ENCODE peak calls at places on chromosomes 2 and 18, in five cellular contexts. One of them, this sample, is unnamed.

GRCh38 chr2:64367868-64368267 is 86.1 kb upstream of the LGALSL start:
- DNase-seq in MCF 10A: no peak
- DNase-seq in GM23338: no peak
- DNase-seq in foreskin fibroblast: no peak
- DNase-seq in non-pigmented ciliary epithelial cell: no peak
- DNase-seq in this sample: no peak

GRCh38 chr2:167196461-167197252 is 308.4 kb downstream of the XIRP2 start:
- DNase-seq in GM23338: no peak
- DNase-seq in non-pigmented ciliary epithelial cell: no peak
- DNase-seq in MCF 10A: peak; percentile 67
- DNase-seq in foreskin fibroblast: peak; percentile 50
- DNase-seq in this sample: peak; percentile 24

GRCh38 chr2:99572380-99572779 is 82.6 kb upstream of the REV1 start:
- DNase-seq in MCF 10A: peak; percentile 3
- DNase-seq in non-pigmented ciliary epithelial cell: no peak
- DNase-seq in GM23338: peak; percentile 11
- DNase-seq in foreskin fibroblast: peak; percentile 10
- DNase-seq in this sample: peak; percentile 22

GRCh38 chr2:195532628-195533271 is 124.3 kb upstream of the SLC39A10 start:
- DNase-seq in GM23338: no peak
- DNase-seq in foreskin fibroblast: peak; percentile 33
- DNase-seq in non-pigmented ciliary epithelial cell: no peak
- DNase-seq in MCF 10A: peak; percentile 25
- DNase-seq in this sample: no peak

GRCh38 chr2:176246324-176246723 is 22.9 kb upstream of the MTX2 start:
- DNase-seq in MCF 10A: no peak
- DNase-seq in non-pigmented ciliary epithelial cell: no peak
- DNase-seq in GM23338: no peak
- DNase-seq in foreskin fibroblast: no peak
- DNase-seq in this sample: no peak

GRCh38 chr18:13447621-13448020 is 229.1 kb downstream of the LDLRAD4 start:
- DNase-seq in GM23338: peak; percentile 48
- DNase-seq in foreskin fibroblast: no peak
- DNase-seq in MCF 10A: no peak
- DNase-seq in non-pigmented ciliary epithelial cell: peak; percentile 63
- DNase-seq in this sample: peak; percentile 94

GRCh38 chr18:67425724-67426123 is 90.8 kb downstream of the DSEL start:
- DNase-seq in foreskin fibroblast: peak; percentile 95
- DNase-seq in MCF 10A: peak; percentile 86
- DNase-seq in GM23338: no peak
- DNase-seq in non-pigmented ciliary epithelial cell: peak; percentile 95
- DNase-seq in this sample: no peak

GRCh38 chr2:172427990-172428840 is 829 bp downstream of the ITGA6 start:
- DNase-seq in MCF 10A: peak; percentile 50
- DNase-seq in GM23338: peak; percentile 82
- DNase-seq in non-pigmented ciliary epithelial cell: no peak
- DNase-seq in foreskin fibroblast: peak; percentile 57
- DNase-seq in this sample: peak; percentile 88

GRCh38 chr2:202387608-202388342 is 11.6 kb downstream of the BMPR2 start:
- DNase-seq in GM23338: no peak
- DNase-seq in foreskin fibroblast: peak; percentile 10
- DNase-seq in MCF 10A: no peak
- DNase-seq in non-pigmented ciliary epithelial cell: no peak
- DNase-seq in this sample: no peak

GRCh38 chr18:21112543-21113105 is 1.0 kb upstream of the ROCK1 start:
- DNase-seq in foreskin fibroblast: peak; percentile 44
- DNase-seq in non-pigmented ciliary epithelial cell: no peak
- DNase-seq in GM23338: no peak
- DNase-seq in MCF 10A: no peak
- DNase-seq in this sample: peak; percentile 8

GRCh38 chr2:232103140-232103737 is 141.7 kb downstream of the DIS3L2 start:
- DNase-seq in non-pigmented ciliary epithelial cell: no peak
- DNase-seq in GM23338: no peak
- DNase-seq in foreskin fibroblast: peak; percentile 18
- DNase-seq in MCF 10A: peak; percentile 29
- DNase-seq in this sample: no peak

GRCh38 chr2:223363085-223363484 is 239.1 kb downstream of the SCG2 start:
- DNase-seq in GM23338: no peak
- DNase-seq in non-pigmented ciliary epithelial cell: no peak
- DNase-seq in foreskin fibroblast: no peak
- DNase-seq in MCF 10A: no peak
- DNase-seq in this sample: no peak

GRCh38 chr2:219304223-219304622 is 5.0 kb downstream of the PTPRN start:
- DNase-seq in foreskin fibroblast: no peak
- DNase-seq in GM23338: no peak
- DNase-seq in non-pigmented ciliary epithelial cell: no peak
- DNase-seq in MCF 10A: no peak
- DNase-seq in this sample: no peak

GRCh38 chr2:85717308-85718005 is 23.3 kb downstream of the GNLY start:
- DNase-seq in foreskin fibroblast: peak; percentile 92
- DNase-seq in GM23338: no peak
- DNase-seq in non-pigmented ciliary epithelial cell: no peak
- DNase-seq in MCF 10A: no peak
- DNase-seq in this sample: no peak

GRCh38 chr2:186544255-186544675 is 45.6 kb upstream of the ITGAV start:
- DNase-seq in non-pigmented ciliary epithelial cell: no peak
- DNase-seq in GM23338: peak; percentile 50
- DNase-seq in foreskin fibroblast: peak; percentile 87
- DNase-seq in MCF 10A: peak; percentile 86
- DNase-seq in this sample: peak; percentile 31

GRCh38 chr2:239263937-239264837 is 136.6 kb downstream of the HDAC4 start:
- DNase-seq in MCF 10A: peak; percentile 35
- DNase-seq in non-pigmented ciliary epithelial cell: no peak
- DNase-seq in foreskin fibroblast: peak; percentile 60
- DNase-seq in GM23338: no peak
- DNase-seq in this sample: no peak

GRCh38 chr2:191014653-191015020 is 666 bp upstream of the STAT1 start:
- DNase-seq in GM23338: no peak
- DNase-seq in non-pigmented ciliary epithelial cell: no peak
- DNase-seq in MCF 10A: no peak
- DNase-seq in foreskin fibroblast: no peak
- DNase-seq in this sample: no peak

GRCh38 chr2:27378096-27378808 is 2.3 kb downstream of the ZNF513 start:
- DNase-seq in MCF 10A: peak; percentile 24
- DNase-seq in GM23338: peak; percentile 35
- DNase-seq in non-pigmented ciliary epithelial cell: no peak
- DNase-seq in foreskin fibroblast: peak; percentile 61
- DNase-seq in this sample: peak; percentile 84

GRCh38 chr2:239078128-239078924 is 230.4 kb downstream of the TWIST2 start:
- DNase-seq in foreskin fibroblast: peak; percentile 10
- DNase-seq in GM23338: no peak
- DNase-seq in MCF 10A: no peak
- DNase-seq in non-pigmented ciliary epithelial cell: no peak
- DNase-seq in this sample: no peak

This sample was measured in left kidney.